ENCODE peak calls at places on chromosomes 16 and 17, in nine cellular contexts. J, Q, F, C, M, X, B, R and H are unnamed samples.
A peak's percentile ranks its signal among the peaks of the same experiment; 100 is the strongest.

GRCh38 chr17:81193051-81193410 is 27.0 kb upstream of the AATK start:
- DNase-seq in J (no peak), Q (no peak), F (no peak), C (no peak), M (no peak), X (no peak), B (no peak), R (no peak), H (no peak)

GRCh38 chr16:69406780-69407331 is 17.6 kb upstream of the CYB5B start:
- DNase-seq in J (peak; percentile 6), Q (no peak), F (no peak), C (no peak), M (no peak), X (no peak), B (peak; percentile 65), R (no peak), H (peak; percentile 30)

GRCh38 chr17:70276931-70277330 is 107.6 kb downstream of the KCNJ2 start:
- DNase-seq in J (peak; percentile 50), Q (no peak), F (no peak), C (peak; percentile 32), M (no peak), X (no peak), B (no peak), R (no peak), H (no peak)

GRCh38 chr17:81453712-81454111 is 58.5 kb downstream of the BAHCC1 start:
- DNase-seq in J (no peak), Q (no peak), F (no peak), C (no peak), M (no peak), X (no peak), B (no peak), R (no peak), H (peak; percentile 67)

GRCh38 chr17:2400877-2401425 is at the start of gene MNT:
- DNase-seq in J (peak; percentile 93), Q (peak; percentile 83), F (peak; percentile 94), C (peak; percentile 92), M (no peak), X (no peak), B (peak; percentile 97), R (peak; percentile 97), H (peak; percentile 86)

GRCh38 chr16:57266531-57267268 is 17.8 kb downstream of the PLLP start:
- DNase-seq in J (peak; percentile 29), Q (no peak), F (no peak), C (no peak), M (no peak), X (no peak), B (no peak), R (peak; percentile 3), H (peak; percentile 94)

GRCh38 chr17:75876938-75877751 is 1.2 kb downstream of the TRIM47 start:
- DNase-seq in J (peak; percentile 93), Q (peak; percentile 81), F (peak; percentile 97), C (peak; percentile 97), M (no peak), X (no peak), B (no peak), R (peak; percentile 91), H (no peak)

GRCh38 chr16:48531011-48531962 is 78.7 kb downstream of the N4BP1 start:
- DNase-seq in J (no peak), Q (peak; percentile 4), F (no peak), C (no peak), M (no peak), X (no peak), B (no peak), R (peak; percentile 58), H (peak; percentile 4)

DNA sequence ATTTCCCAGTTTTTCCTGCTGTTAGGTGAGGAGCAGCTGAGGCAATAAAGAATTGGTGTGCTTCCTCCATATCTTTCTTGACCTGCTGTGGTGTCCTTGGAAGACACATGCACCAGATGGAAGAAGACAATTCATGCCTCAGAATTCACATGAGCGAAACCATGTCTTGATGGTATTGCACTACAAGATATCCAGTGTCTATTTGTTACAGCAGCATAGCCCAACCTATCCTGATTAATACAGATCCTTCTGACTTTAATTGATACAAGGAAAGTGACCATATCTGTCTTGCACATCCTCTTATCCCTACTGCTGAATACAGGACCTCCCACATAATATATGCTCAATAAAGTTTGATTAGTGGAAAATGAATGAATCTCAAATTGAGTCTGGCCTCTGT is 9.1 kb upstream of the TOX3 start:
- DNase-seq in J (no peak), Q (no peak), F (no peak), C (no peak), M (no peak), X (no peak), B (no peak), R (no peak), H (no peak)
- H3K4me3 ChIP-seq in J (no peak overlapping the region), Q (no peak overlapping the region), F (no peak overlapping the region), C (no peak overlapping the region), M (no peak overlapping the region), X (no peak overlapping the region), B (no peak overlapping the region), R (no peak overlapping the region), H (no peak overlapping the region)

GRCh38 chr16:80804451-80805383 is at the start of gene CDYL2:
- DNase-seq in J (peak; percentile 36), Q (no peak), F (no peak), C (peak; percentile 2), M (no peak), X (no peak), B (peak; percentile 70), R (peak; percentile 55), H (no peak)
- H3K4me3 ChIP-seq in J (peak within 1 kb of the TSS; percentile 66), Q (peak within 1 kb of the TSS; percentile 81), F (peak within 1 kb of the TSS; percentile 68), C (peak within 1 kb of the TSS; percentile 100), M (peak within 1 kb of the TSS; percentile 49), X (peak within 1 kb of the TSS; percentile 61), B (peak within 1 kb of the TSS; percentile 93), R (peak within 1 kb of the TSS; percentile 38), H (peak within 1 kb of the TSS; percentile 47)

DNA sequence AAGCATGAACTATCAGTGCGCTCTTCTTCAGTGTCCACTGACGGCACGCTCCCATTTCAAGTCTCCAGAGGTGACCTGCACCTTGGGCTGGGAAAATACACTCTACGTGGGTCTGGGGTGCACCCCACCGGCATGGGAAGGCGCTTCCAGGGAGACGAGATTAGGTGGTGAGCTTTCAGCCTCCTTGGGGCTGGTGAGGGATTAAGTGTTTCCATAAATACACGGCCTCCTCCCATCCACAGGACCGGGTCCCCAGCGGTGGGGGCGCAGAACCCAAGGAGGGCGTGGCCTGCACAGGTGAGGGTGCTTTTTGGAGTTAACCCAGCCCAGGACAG is 1.2 kb downstream of the C16orf74 start:
- DNase-seq in J (no peak), Q (no peak), F (no peak), C (no peak), M (no peak), X (no peak), B (no peak), R (no peak), H (no peak)
- H3K4me3 ChIP-seq in J (peak overlapping the region; percentile 63), Q (peak overlapping the region; percentile 63), F (peak overlapping the region; percentile 63), C (peak overlapping the region; percentile 46), M (peak overlapping the region; percentile 52), X (no peak overlapping the region), B (peak overlapping the region; percentile 72), R (no peak overlapping the region), H (no peak overlapping the region)

GRCh38 chr17:79741751-79742588 is 11.2 kb downstream of the ENPP7 start:
- DNase-seq in J (peak; percentile 40), Q (no peak), F (peak; percentile 68), C (peak; percentile 32), M (no peak), X (no peak), B (peak; percentile 98), R (peak; percentile 65), H (peak; percentile 22)
- H3K4me3 ChIP-seq in J (no peak overlapping the region), Q (no peak overlapping the region), F (no peak overlapping the region), C (no peak overlapping the region), M (peak overlapping the region; percentile 12), X (peak overlapping the region; percentile 41), B (peak overlapping the region; percentile 56), R (no peak overlapping the region), H (no peak overlapping the region)

DNA sequence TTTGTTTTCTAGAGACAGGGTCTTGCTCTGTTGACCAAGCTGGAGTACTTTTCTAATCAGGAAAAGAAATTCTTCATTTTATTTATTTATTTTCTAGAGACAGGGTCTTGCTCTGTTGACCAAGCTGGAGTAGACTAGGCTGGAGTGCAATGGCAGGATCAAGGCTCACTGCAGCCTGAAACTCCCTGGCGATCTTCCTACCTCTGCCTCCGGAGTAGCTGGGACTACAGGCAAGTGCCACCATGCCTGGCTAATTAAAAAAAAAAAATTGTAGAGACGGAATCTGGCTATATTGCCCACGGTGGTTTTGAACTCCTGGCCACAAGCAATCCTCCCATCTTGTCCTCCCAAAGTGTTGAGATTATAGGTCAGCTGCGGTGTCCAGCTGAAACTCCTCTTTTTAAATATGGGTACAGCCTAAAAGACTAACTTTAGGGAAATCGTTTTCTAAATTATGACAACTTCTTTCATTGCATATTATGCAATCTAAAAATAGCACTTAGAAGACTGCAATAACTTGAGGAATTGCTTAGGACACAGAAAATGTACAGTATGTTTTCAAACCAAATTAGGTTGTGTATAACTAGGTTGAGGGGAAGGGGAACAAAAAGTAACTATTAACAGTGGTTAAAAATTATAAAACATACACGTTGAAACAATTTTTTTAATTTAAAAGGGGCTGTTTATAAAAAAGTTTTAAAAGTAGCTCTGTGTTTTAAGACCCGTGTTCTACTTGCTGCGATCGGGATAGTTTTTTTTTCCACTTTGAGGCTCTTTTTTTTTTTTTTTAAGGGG is 4.8 kb downstream of the PRAC1 start:
- DNase-seq in J (no peak), Q (no peak), F (no peak), C (no peak), M (no peak), X (no peak), B (no peak), R (no peak), H (no peak)
- H3K4me3 ChIP-seq in J (no peak overlapping the region), Q (no peak overlapping the region), F (no peak overlapping the region), C (no peak overlapping the region), M (no peak overlapping the region), X (peak overlapping the region; percentile 91), B (no peak overlapping the region), R (no peak overlapping the region), H (no peak overlapping the region)

DNA sequence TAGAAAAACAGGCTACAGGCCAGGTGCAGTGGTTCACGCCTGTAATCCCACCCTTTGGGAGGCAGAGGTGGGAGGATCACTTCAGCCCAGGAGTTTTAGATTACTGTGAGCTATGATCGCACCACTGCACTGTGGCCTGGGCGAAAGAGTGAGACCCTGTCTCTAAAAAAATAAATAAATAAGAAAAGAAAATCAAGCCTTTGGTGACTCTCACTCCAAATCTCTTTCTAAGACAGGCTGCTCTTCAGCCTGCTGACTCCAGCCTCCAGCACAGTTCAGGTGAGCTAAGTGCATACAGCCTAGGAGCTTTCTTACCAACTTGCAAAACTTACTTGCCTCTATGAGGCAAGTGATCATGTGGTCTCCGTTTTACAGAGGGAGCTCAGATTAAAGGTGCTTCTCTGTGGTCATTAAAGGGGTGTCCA is 1.1 kb downstream of the ABCC3 start:
- DNase-seq in J (no peak), Q (no peak), F (no peak), C (no peak), M (no peak), X (no peak), B (no peak), R (peak; percentile 12), H (no peak)
- H3K4me3 ChIP-seq in J (peak overlapping the region; percentile 65), Q (peak overlapping the region; percentile 63), F (peak overlapping the region; percentile 59), C (peak overlapping the region; percentile 62), M (peak overlapping the region; percentile 47), X (no peak overlapping the region), B (peak overlapping the region; percentile 67), R (peak overlapping the region; percentile 68), H (no peak overlapping the region)